ENCODE peak calls at places on chromosomes 5 and 9, in nine cellular contexts. S is neural crest cell, G is amygdala, C is T-cell, Y is stomach, R is A172, P is EL, O is GM03348, M is substantia nigra. V is an unnamed sample.

GRCh38 chr9:99023831-99024230 is 80.1 kb downstream of the COL15A1 start:
- DNase-seq in S (no peak), G (no peak), C (no peak), Y (no peak), R (no peak), P (peak), O (no peak), M (no peak), V (no peak)

GRCh38 chr5:160961030-160961429 is 109.0 kb upstream of the ATP10B start:
- DNase-seq in S (no peak), G (no peak), C (no peak), Y (no peak), R (no peak), P (no peak), O (no peak), M (no peak), V (no peak)

GRCh38 chr5:122306461-122306860 is 5.6 kb upstream of the SNCAIP start:
- DNase-seq in S (no peak), G (no peak), C (no peak), Y (no peak), R (no peak), P (no peak), O (no peak), M (no peak), V (no peak)

GRCh38 chr5:90055831-90056328 is 353.7 kb downstream of the CETN3 start:
- DNase-seq in S (no peak), G (no peak), C (no peak), Y (no peak), R (peak), P (peak), O (peak), M (no peak), V (no peak)

GRCh38 chr5:5103249-5103648 is 36.9 kb upstream of the ADAMTS16 start:
- DNase-seq in S (no peak), G (no peak), C (no peak), Y (no peak), R (peak), P (peak), O (no peak), M (no peak), V (no peak)

GRCh38 chr5:173793677-173794570 is 94.2 kb upstream of the CPEB4 start:
- DNase-seq in S (no peak), G (no peak), C (no peak), Y (peak), R (no peak), P (peak), O (no peak), M (no peak), V (no peak)

GRCh38 chr5:136446565-136446964 is 81.2 kb upstream of the TRPC7 start:
- DNase-seq in S (no peak), G (no peak), C (no peak), Y (no peak), R (no peak), P (no peak), O (no peak), M (no peak), V (no peak)

GRCh38 chr9:129897263-129897662 is 62.0 kb downstream of the USP20 start:
- DNase-seq in S (no peak), G (no peak), C (no peak), Y (no peak), R (no peak), P (no peak), O (no peak), M (no peak), V (no peak)

GRCh38 chr5:143717400-143717799 is 94.6 kb upstream of the HMHB1 start:
- DNase-seq in S (no peak), G (no peak), C (no peak), Y (no peak), R (peak), P (peak), O (peak), M (no peak), V (no peak)

GRCh38 chr5:178785999-178786398 is 55.5 kb upstream of the ZNF354A start:
- DNase-seq in S (no peak), G (no peak), C (no peak), Y (no peak), R (peak), P (peak), O (peak), M (no peak), V (no peak)

GRCh38 chr9:114275246-114275994 is 47.5 kb upstream of the ORM1 start:
- DNase-seq in S (no peak), G (no peak), C (no peak), Y (no peak), R (peak), P (peak), O (no peak), M (no peak), V (no peak)

GRCh38 chr5:18992264-18992663 is 995.7 kb downstream of the CDH18 start:
- DNase-seq in S (no peak), G (no peak), C (no peak), Y (no peak), R (no peak), P (no peak), O (no peak), M (no peak), V (no peak)

GRCh38 chr5:432928-433791 is 9.8 kb upstream of the EXOC3 start:
- DNase-seq in S (no peak), G (no peak), C (no peak), Y (peak), R (no peak), P (no peak), O (no peak), M (no peak), V (no peak)

GRCh38 chr5:107486489-107486888 is 184.2 kb downstream of the EFNA5 start:
- DNase-seq in S (no peak), G (no peak), C (peak), Y (no peak), R (peak), P (peak), O (no peak), M (no peak), V (peak)

GRCh38 chr5:147504001-147504400 is 5.9 kb downstream of the DPYSL3 start:
- DNase-seq in S (no peak), G (no peak), C (no peak), Y (no peak), R (peak), P (peak), O (peak), M (no peak), V (no peak)

GRCh38 chr5:84382363-84383295 is 2.1 kb downstream of the EDIL3 start:
- DNase-seq in S (peak), G (peak), C (no peak), Y (no peak), R (peak), P (peak), O (peak), M (peak), V (no peak)